ENCODE peak calls at places on chromosomes 13 and 19, in seven cellular contexts. A is adrenal gland, T is body of pancreas, P is RWPE1, B is SK-N-MC, Q is transverse colon, O is thoracic aorta. D is an unnamed sample.

GRCh38 chr13:46101002-46101401 is 3.8 kb downstream of the CPB2 start:
- DNase-seq in A (no peak), T (no peak), P (no peak), B (no peak), Q (no peak), O (no peak), D (no peak)

GRCh38 chr13:106593131-106593530 is 25.2 kb upstream of the ARGLU1 start:
- DNase-seq in A (no peak), T (no peak), P (no peak), B (no peak), Q (no peak), O (no peak), D (no peak)

GRCh38 chr13:55493297-55493696 is 1647.4 kb upstream of the PRR20A start:
- DNase-seq in A (no peak), T (no peak), P (no peak), B (no peak), Q (no peak), O (no peak), D (no peak)

GRCh38 chr13:106721599-106721998 is 153.7 kb upstream of the ARGLU1 start:
- DNase-seq in A (no peak), T (no peak), P (no peak), B (no peak), Q (no peak), O (no peak), D (no peak)

GRCh38 chr19:19538767-19539166 is 702 bp downstream of the CILP2 start:
- DNase-seq in A (no peak), T (no peak), P (no peak), B (no peak), Q (no peak), O (no peak), D (no peak)

GRCh38 chr13:45298206-45298505 is 42.8 kb downstream of the TPT1 start:
- DNase-seq in A (no peak), T (no peak), P (no peak), B (no peak), Q (no peak), O (no peak), D (no peak)

GRCh38 chr13:25847635-25848616 is 203.9 kb downstream of the SHISA2 start:
- DNase-seq in A (peak), T (no peak), P (no peak), B (no peak), Q (peak), O (no peak), D (no peak)

GRCh38 chr19:39413903-39414608 is 1.6 kb downstream of the PLEKHG2 start:
- DNase-seq in A (no peak), T (no peak), P (no peak), B (no peak), Q (peak), O (no peak), D (no peak)

GRCh38 chr13:77810430-77810829 is 108.2 kb downstream of the EDNRB start:
- DNase-seq in A (peak), T (no peak), P (no peak), B (no peak), Q (no peak), O (no peak), D (no peak)

GRCh38 chr19:46970815-46971214 is 48.8 kb upstream of the NPAS1 start:
- DNase-seq in A (no peak), T (no peak), P (no peak), B (no peak), Q (no peak), O (no peak), D (peak)

GRCh38 chr19:34274827-34275625 is 20.7 kb downstream of the GARRE1 start:
- DNase-seq in A (no peak), T (no peak), P (peak), B (peak), Q (no peak), O (no peak), D (peak)

GRCh38 chr19:10122066-10122465 is 2.4 kb upstream of the EIF3G start:
- DNase-seq in A (no peak), T (no peak), P (no peak), B (no peak), Q (no peak), O (no peak), D (no peak)

GRCh38 chr13:74289861-74290260 is 155.7 kb upstream of the KLF12 start:
- DNase-seq in A (no peak), T (no peak), P (no peak), B (no peak), Q (no peak), O (no peak), D (no peak)

GRCh38 chr13:47135800-47136658 is 239.2 kb upstream of the HTR2A start:
- DNase-seq in A (no peak), T (peak), P (no peak), B (no peak), Q (no peak), O (no peak), D (no peak)

GRCh38 chr13:112955956-112956355 is 13.1 kb upstream of the MCF2L start:
- DNase-seq in A (no peak), T (no peak), P (no peak), B (no peak), Q (peak), O (no peak), D (no peak)

GRCh38 chr13:42219051-42219450 is 52.9 kb upstream of the AKAP11 start:
- DNase-seq in A (no peak), T (no peak), P (no peak), B (no peak), Q (no peak), O (no peak), D (no peak)

GRCh38 chr13:82879921-82880320 is 1002.4 kb downstream of the SLITRK1 start:
- DNase-seq in A (no peak), T (no peak), P (no peak), B (no peak), Q (no peak), O (no peak), D (no peak)

GRCh38 chr13:79585033-79585432 is 104.1 kb downstream of the NDFIP2 start:
- DNase-seq in A (no peak), T (no peak), P (no peak), B (no peak), Q (no peak), O (no peak), D (no peak)

GRCh38 chr19:17777840-17778620 is 16.9 kb upstream of the B3GNT3 start:
- DNase-seq in A (peak), T (peak), P (peak), B (no peak), Q (peak), O (no peak), D (peak)

GRCh38 chr13:63208811-63209210 is 1793.2 kb upstream of the PCDH20 start:
- DNase-seq in A (no peak), T (no peak), P (no peak), B (no peak), Q (no peak), O (no peak), D (peak)

GRCh38 chr13:29362849-29363604 is 232.5 kb downstream of the SLC7A1 start:
- DNase-seq in A (peak), T (peak), P (peak), B (peak), Q (peak), O (no peak), D (peak)

GRCh38 chr13:39149896-39150295 is 111.6 kb downstream of the NHLRC3 start:
- DNase-seq in A (no peak), T (no peak), P (no peak), B (no peak), Q (no peak), O (no peak), D (no peak)

GRCh38 chr13:113411216-113412023 is 41.9 kb downstream of the ADPRHL1 start:
- DNase-seq in A (no peak), T (no peak), P (peak), B (no peak), Q (peak), O (peak), D (peak)

GRCh38 chr13:60974296-60974695 is 441.4 kb downstream of the PCDH20 start:
- DNase-seq in A (no peak), T (no peak), P (no peak), B (no peak), Q (no peak), O (no peak), D (no peak)

GRCh38 chr19:46925548-46925950 is 64.8 kb downstream of the ARHGAP35 start:
- DNase-seq in A (no peak), T (peak), P (peak), B (no peak), Q (peak), O (no peak), D (no peak)

GRCh38 chr19:40216013-40216776 is 2.0 kb downstream of the TTC9B start:
- DNase-seq in A (no peak), T (no peak), P (no peak), B (no peak), Q (no peak), O (no peak), D (no peak)

GRCh38 chr13:86282450-86282849 is 483.2 kb upstream of the SLITRK6 start:
- DNase-seq in A (no peak), T (no peak), P (no peak), B (no peak), Q (no peak), O (no peak), D (no peak)

GRCh38 chr19:4425531-4425930 is 23.1 kb downstream of the CHAF1A start:
- DNase-seq in A (no peak), T (no peak), P (no peak), B (no peak), Q (no peak), O (no peak), D (peak)

GRCh38 chr13:112686364-112686763 is 3.5 kb upstream of the ATP11A start:
- DNase-seq in A (no peak), T (no peak), P (no peak), B (no peak), Q (no peak), O (no peak), D (no peak)

GRCh38 chr19:40716031-40716654 is 543 bp downstream of the COQ8B start:
- DNase-seq in A (peak), T (peak), P (peak), B (peak), Q (no peak), O (peak), D (peak)

GRCh38 chr13:27970382-27971235 is 1.5 kb upstream of the CDX2 start:
- DNase-seq in A (no peak), T (no peak), P (no peak), B (no peak), Q (no peak), O (no peak), D (no peak)

GRCh38 chr13:31310356-31310755 is 110.6 kb downstream of the B3GLCT start:
- DNase-seq in A (no peak), T (no peak), P (no peak), B (no peak), Q (no peak), O (no peak), D (no peak)

GRCh38 chr13:24306632-24307031 is 2.7 kb upstream of the C1QTNF9 start:
- DNase-seq in A (no peak), T (no peak), P (no peak), B (no peak), Q (no peak), O (no peak), D (peak)

DNA sequence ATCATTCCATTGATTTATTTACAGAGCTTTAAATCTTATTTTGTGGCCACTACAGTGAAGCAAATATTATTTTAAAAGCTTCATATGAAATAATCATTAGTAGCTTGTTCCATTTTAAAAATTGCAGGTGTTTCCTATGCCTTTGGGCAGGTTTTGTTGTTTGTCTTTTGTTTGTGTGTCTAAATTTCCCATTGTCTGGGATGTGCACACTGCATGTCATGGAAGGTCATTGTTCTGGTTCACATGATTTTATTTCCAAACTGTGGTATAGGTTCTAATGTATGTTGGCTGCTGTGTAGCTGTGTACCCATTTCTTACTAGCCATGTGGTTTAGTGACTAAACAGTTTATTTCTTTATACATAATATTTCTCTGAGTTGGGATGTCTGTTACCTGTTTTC is 65.6 kb downstream of the COL4A2 start:
- DNase-seq in A (no peak), T (no peak), P (no peak), B (no peak), Q (no peak), O (no peak), D (no peak)
- H3K27ac ChIP-seq in A (no peak), T (no peak), P (no peak), B (no peak), Q (peak), O (peak), D (peak)

GRCh38 chr19:49125025-49125731 is 5.8 kb downstream of the PPFIA3 start:
- DNase-seq in A (no peak), T (no peak), P (no peak), B (no peak), Q (peak), O (no peak), D (no peak)
- H3K27ac ChIP-seq in A (no peak), T (no peak), P (no peak), B (peak), Q (peak), O (no peak), D (no peak)

GRCh38 chr13:50914301-50914700 is 4.7 kb downstream of the RNASEH2B start:
- DNase-seq in A (no peak), T (no peak), P (no peak), B (no peak), Q (no peak), O (no peak), D (no peak)

GRCh38 chr13:50917572-50917971 is 8.0 kb downstream of the RNASEH2B start:
- DNase-seq in A (no peak), T (no peak), P (no peak), B (no peak), Q (no peak), O (no peak), D (no peak)

GRCh38 chr13:50916701-50917184 is 7.2 kb downstream of the RNASEH2B start:
- DNase-seq in A (peak), T (no peak), P (no peak), B (no peak), Q (no peak), O (no peak), D (no peak)

GRCh38 chr13:50914848-50915247 is 5.3 kb downstream of the RNASEH2B start:
- DNase-seq in A (no peak), T (no peak), P (no peak), B (no peak), Q (no peak), O (no peak), D (peak)

GRCh38 chr13:50915562-50915961 is 6.0 kb downstream of the RNASEH2B start:
- DNase-seq in A (no peak), T (no peak), P (no peak), B (no peak), Q (no peak), O (no peak), D (no peak)
- H3K27ac ChIP-seq in A (no peak), T (no peak), P (no peak), B (no peak), Q (peak), O (peak), D (no peak)

DNA sequence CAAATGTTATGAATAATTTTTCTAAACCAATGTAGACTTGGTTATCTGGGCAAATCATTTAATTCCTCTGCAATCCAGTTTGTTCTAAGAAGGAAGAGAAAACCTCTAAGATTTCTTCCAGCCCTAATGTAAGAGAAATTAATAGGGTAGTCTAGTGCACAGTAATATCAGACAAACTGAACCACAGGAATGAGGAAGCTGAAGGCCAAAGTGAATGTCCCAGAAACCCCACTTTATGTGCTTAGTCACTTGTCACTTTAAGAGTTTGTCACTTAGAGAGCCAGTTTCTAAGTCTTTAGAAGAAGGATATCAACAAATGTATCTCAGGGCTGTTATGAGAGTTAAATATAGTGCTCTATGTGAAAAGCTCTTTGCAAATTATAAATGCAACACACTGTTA is 750.6 kb downstream of the DIAPH3 start:
- DNase-seq in A (no peak), T (no peak), P (no peak), B (no peak), Q (no peak), O (no peak), D (peak)
- H3K27ac ChIP-seq in A (no peak), T (no peak), P (no peak), B (no peak), Q (no peak), O (no peak), D (no peak)